ENCODE peak calls at places on chromosomes 11 and 22, in five cellular contexts. Z is GM23248, C is IMR-90, D is fibroblast of lung, N is HCT116. S is an unnamed sample.
A peak's percentile ranks its signal among the peaks of the same experiment; 100 is the strongest.

GRCh38 chr22:28023774-28024173 is 104.7 kb upstream of the PITPNB start:
- DNase-seq in Z (no peak), C (no peak), D (no peak), N (no peak), S (no peak)

GRCh38 chr11:690738-691633 is 4.0 kb downstream of the DEAF1 start:
- DNase-seq in Z (no peak), C (no peak), D (no peak), N (no peak), S (no peak)

GRCh38 chr11:28058333-28058732 is 49.6 kb downstream of the KIF18A start:
- DNase-seq in Z (peak; percentile 6), C (peak; percentile 51), D (peak; percentile 71), N (no peak), S (no peak)

GRCh38 chr11:126426820-126427749 is 71.6 kb downstream of the ST3GAL4 start:
- DNase-seq in Z (no peak), C (no peak), D (no peak), N (no peak), S (no peak)

GRCh38 chr11:25927391-25927790 is 404.5 kb upstream of the ANO3 start:
- DNase-seq in Z (no peak), C (no peak), D (no peak), N (no peak), S (no peak)

GRCh38 chr11:46127150-46127638 is 5.9 kb upstream of the PHF21A start:
- DNase-seq in Z (peak; percentile 84), C (peak; percentile 49), D (peak; percentile 40), N (peak; percentile 84), S (peak; percentile 87)

GRCh38 chr11:75236062-75236461 is 4.5 kb upstream of the TPBGL start:
- DNase-seq in Z (no peak), C (no peak), D (no peak), N (no peak), S (no peak)

GRCh38 chr22:23105919-23106853 is 35.6 kb downstream of the RSPH14 start:
- DNase-seq in Z (no peak), C (no peak), D (no peak), N (no peak), S (no peak)

GRCh38 chr22:45504703-45505341 is 2.1 kb downstream of the FBLN1 start:
- DNase-seq in Z (peak; percentile 75), C (peak; percentile 37), D (peak; percentile 49), N (no peak), S (no peak)

GRCh38 chr11:119103793-119104192 is 2.1 kb upstream of the DPAGT1 start:
- DNase-seq in Z (no peak), C (no peak), D (no peak), N (no peak), S (peak; percentile 33)

GRCh38 chr11:60129853-60130252 is 41.4 kb downstream of the MS4A2 start:
- DNase-seq in Z (no peak), C (no peak), D (no peak), N (no peak), S (no peak)

GRCh38 chr11:63875506-63875905 is 36.6 kb downstream of the MARK2 start:
- DNase-seq in Z (no peak), C (no peak), D (no peak), N (no peak), S (no peak)

GRCh38 chr11:95877288-95877687 is 46.6 kb downstream of the MTMR2 start:
- DNase-seq in Z (peak; percentile 96), C (peak; percentile 100), D (peak; percentile 100), N (no peak), S (no peak)

GRCh38 chr11:76808996-76809395 is 25.8 kb downstream of the TSKU start:
- DNase-seq in Z (no peak), C (no peak), D (no peak), N (no peak), S (no peak)

GRCh38 chr22:19719055-19719482 is 4.3 kb upstream of the GP1BB start:
- DNase-seq in Z (no peak), C (no peak), D (no peak), N (no peak), S (no peak)

GRCh38 chr11:18727499-18728236 is 1.7 kb upstream of the IGSF22 start:
- DNase-seq in Z (peak; percentile 64), C (peak; percentile 16), D (peak; percentile 8), N (peak; percentile 35), S (peak; percentile 76)

GRCh38 chr11:36684840-36685800 is 87.1 kb upstream of the RAG2 start:
- DNase-seq in Z (no peak), C (no peak), D (no peak), N (no peak), S (no peak)

GRCh38 chr11:128448981-128449713 is 138.2 kb downstream of the ETS1 start:
- DNase-seq in Z (no peak), C (no peak), D (peak; percentile 70), N (no peak), S (no peak)

GRCh38 chr22:42863349-42863911 is 6.4 kb upstream of the ARFGAP3 start:
- DNase-seq in Z (peak; percentile 68), C (peak; percentile 88), D (peak; percentile 98), N (peak; percentile 43), S (no peak)

GRCh38 chr22:30872282-30873041 is 96.1 kb downstream of the MORC2 start:
- DNase-seq in Z (no peak), C (no peak), D (no peak), N (no peak), S (no peak)

GRCh38 chr11:64545605-64546004 is 45.4 kb upstream of the SLC22A12 start:
- DNase-seq in Z (peak; percentile 75), C (peak; percentile 69), D (peak; percentile 78), N (peak; percentile 69), S (no peak)

GRCh38 chr11:40513281-40513680 is 946.2 kb downstream of the LRRC4C start:
- DNase-seq in Z (no peak), C (no peak), D (no peak), N (no peak), S (no peak)

GRCh38 chr11:100676901-100677300 is 10.2 kb upstream of the ARHGAP42 start:
- DNase-seq in Z (no peak), C (peak; percentile 49), D (no peak), N (peak; percentile 4), S (no peak)

GRCh38 chr11:113593698-113594308 is 112.3 kb downstream of the TMPRSS5 start:
- DNase-seq in Z (peak; percentile 37), C (no peak), D (peak; percentile 55), N (no peak), S (no peak)

GRCh38 chr11:123543796-123544195 is 110.6 kb downstream of the SCN3B start:
- DNase-seq in Z (peak; percentile 92), C (peak; percentile 70), D (peak; percentile 77), N (peak; percentile 7), S (no peak)

GRCh38 chr22:46948411-46949144 is 186.1 kb downstream of the TBC1D22A start:
- DNase-seq in Z (no peak), C (no peak), D (no peak), N (no peak), S (no peak)

GRCh38 chr22:45211435-45211834 is 29.3 kb downstream of the KIAA0930 start:
- DNase-seq in Z (peak; percentile 76), C (no peak), D (no peak), N (no peak), S (no peak)

GRCh38 chr11:75262961-75263852 is 22.6 kb downstream of the TPBGL start:
- DNase-seq in Z (no peak), C (no peak), D (no peak), N (no peak), S (no peak)

GRCh38 chr11:47111318-47111804 is 65.3 kb downstream of the ARFGAP2 start:
- DNase-seq in Z (no peak), C (no peak), D (no peak), N (no peak), S (peak; percentile 96)

GRCh38 chr11:33207408-33207985 is 46.2 kb upstream of the CSTF3 start:
- DNase-seq in Z (peak; percentile 14), C (peak; percentile 27), D (peak; percentile 54), N (no peak), S (no peak)

GRCh38 chr11:61507962-61508824 is at the start of gene LRRC10B:
- DNase-seq in Z (peak; percentile 49), C (no peak), D (no peak), N (peak; percentile 52), S (peak; percentile 86)

GRCh38 chr11:117827521-117828511 is 3.3 kb upstream of the FXYD2 start:
- DNase-seq in Z (no peak), C (no peak), D (no peak), N (no peak), S (no peak)
- H3K9ac ChIP-seq in Z (no peak overlapping the region), C (no peak overlapping the region), D (no peak overlapping the region), N (no peak overlapping the region), S (no peak overlapping the region)

GRCh38 chr11:129530154-129530895 is 154.7 kb downstream of the BARX2 start:
- DNase-seq in Z (no peak), C (no peak), D (no peak), N (no peak), S (no peak)
- H2AFZ ChIP-seq in Z (no peak overlapping the region), C (no peak overlapping the region), D (no peak overlapping the region), N (no peak overlapping the region), S (no peak overlapping the region)

GRCh38 chr11:117823941-117824420 is 563 bp downstream of the FXYD2 start:
- DNase-seq in Z (no peak), C (no peak), D (peak; percentile 33), N (no peak), S (no peak)
- H3K4me2 ChIP-seq in Z (no peak overlapping the region), C (no peak overlapping the region), D (peak overlapping the region; percentile 5), N (no peak overlapping the region), S (no peak overlapping the region)

GRCh38 chr22:38033522-38034277 is 23.5 kb upstream of the PICK1 start:
- DNase-seq in Z (no peak), C (no peak), D (no peak), N (no peak), S (no peak)

GRCh38 chr22:38035530-38035885 is 21.7 kb upstream of the PICK1 start:
- DNase-seq in Z (no peak), C (no peak), D (no peak), N (no peak), S (peak; percentile 72)

GRCh38 chr22:38034884-38035529 is 22.2 kb upstream of the PICK1 start:
- DNase-seq in Z (no peak), C (no peak), D (no peak), N (no peak), S (no peak)

GRCh38 chr22:38032681-38033521 is 24.3 kb upstream of the PICK1 start:
- DNase-seq in Z (peak; percentile 83), C (peak; percentile 90), D (peak; percentile 69), N (no peak), S (no peak)

GRCh38 chr22:38034278-38034882 is 22.8 kb upstream of the PICK1 start:
- DNase-seq in Z (peak; percentile 96), C (peak; percentile 91), D (peak; percentile 91), N (peak; percentile 68), S (peak; percentile 95)
- H3K9ac ChIP-seq in Z (peak overlapping the region; percentile 7), C (peak overlapping the region; percentile 19), D (no peak overlapping the region), N (peak overlapping the region; percentile 62), S (peak overlapping the region; percentile 68)

GRCh38 chr11:62858201-62858600 is 18.8 kb upstream of the WDR74 start:
- DNase-seq in Z (no peak), C (no peak), D (no peak), N (no peak), S (no peak)

GRCh38 chr11:62865641-62866040 is 15.1 kb upstream of the SLC3A2 start:
- DNase-seq in Z (no peak), C (no peak), D (no peak), N (no peak), S (peak; percentile 34)

GRCh38 chr11:62856333-62856910 is 17.0 kb upstream of the WDR74 start:
- DNase-seq in Z (peak; percentile 42), C (no peak), D (no peak), N (no peak), S (peak; percentile 70)

GRCh38 chr11:62857541-62857982 is 18.2 kb upstream of the WDR74 start:
- DNase-seq in Z (no peak), C (peak; percentile 48), D (peak; percentile 17), N (no peak), S (peak; percentile 49)

GRCh38 chr11:62860835-62861563 is 19.7 kb upstream of the SLC3A2 start:
- DNase-seq in Z (no peak), C (no peak), D (no peak), N (no peak), S (peak; percentile 44)
- H2AFZ ChIP-seq in Z (no peak overlapping the region), C (no peak overlapping the region), D (no peak overlapping the region), N (no peak overlapping the region), S (no peak overlapping the region)